ENCODE peak calls at places on chromosomes 1 and 21, in ten cellular contexts. One of them, this sample, is unnamed.

GRCh38 chr1:203630697-203631096 is 4.1 kb downstream of the ATP2B4 start:
- DNase-seq in iris pigment epithelial cell: no peak
- DNase-seq in GOT3: no peak
- DNase-seq in NCI-H345: no peak
- DNase-seq in tibial artery: no peak
- DNase-seq in fibroblast of villous mesenchyme: no peak
- DNase-seq in cardiac muscle cell: no peak
- DNase-seq in GM04504: no peak
- DNase-seq in GM12892: no peak
- DNase-seq in effector memory CD4-positive, alpha-beta T cell: no peak
- DNase-seq in this sample: no peak

GRCh38 chr1:170670751-170671628 is 7.1 kb downstream of the PRRX1 start:
- DNase-seq in fibroblast of villous mesenchyme: peak
- DNase-seq in GM12892: no peak
- DNase-seq in tibial artery: peak
- DNase-seq in GM04504: no peak
- DNase-seq in effector memory CD4-positive, alpha-beta T cell: no peak
- DNase-seq in NCI-H345: no peak
- DNase-seq in cardiac muscle cell: peak
- DNase-seq in iris pigment epithelial cell: peak
- DNase-seq in GOT3: no peak
- DNase-seq in this sample: peak

GRCh38 chr1:89804646-89805237 is 16.1 kb upstream of the LRRC8D start:
- DNase-seq in GM12892: peak
- DNase-seq in NCI-H345: peak
- DNase-seq in cardiac muscle cell: peak
- DNase-seq in GOT3: no peak
- DNase-seq in iris pigment epithelial cell: peak
- DNase-seq in fibroblast of villous mesenchyme: peak
- DNase-seq in tibial artery: peak
- DNase-seq in GM04504: peak
- DNase-seq in effector memory CD4-positive, alpha-beta T cell: peak
- DNase-seq in this sample: peak

GRCh38 chr1:204288061-204288588 is 71.6 kb downstream of the PLEKHA6 start:
- DNase-seq in GM04504: no peak
- DNase-seq in effector memory CD4-positive, alpha-beta T cell: no peak
- DNase-seq in GM12892: no peak
- DNase-seq in cardiac muscle cell: peak
- DNase-seq in fibroblast of villous mesenchyme: peak
- DNase-seq in GOT3: no peak
- DNase-seq in iris pigment epithelial cell: peak
- DNase-seq in NCI-H345: no peak
- DNase-seq in tibial artery: peak
- DNase-seq in this sample: peak

GRCh38 chr21:41605178-41605933 is 97.4 kb upstream of the TMPRSS2 start:
- DNase-seq in GM04504: no peak
- DNase-seq in GOT3: no peak
- DNase-seq in cardiac muscle cell: no peak
- DNase-seq in NCI-H345: peak
- DNase-seq in GM12892: no peak
- DNase-seq in iris pigment epithelial cell: no peak
- DNase-seq in fibroblast of villous mesenchyme: no peak
- DNase-seq in tibial artery: no peak
- DNase-seq in effector memory CD4-positive, alpha-beta T cell: no peak
- DNase-seq in this sample: no peak

GRCh38 chr1:112297536-112297935 is 98.5 kb upstream of the CTTNBP2NL start:
- DNase-seq in GOT3: no peak
- DNase-seq in fibroblast of villous mesenchyme: peak
- DNase-seq in iris pigment epithelial cell: peak
- DNase-seq in GM12892: no peak
- DNase-seq in NCI-H345: no peak
- DNase-seq in GM04504: no peak
- DNase-seq in effector memory CD4-positive, alpha-beta T cell: no peak
- DNase-seq in cardiac muscle cell: no peak
- DNase-seq in tibial artery: no peak
- DNase-seq in this sample: no peak

GRCh38 chr1:74650561-74650960 is 23.0 kb downstream of the ERICH3 start:
- DNase-seq in GOT3: no peak
- DNase-seq in tibial artery: no peak
- DNase-seq in NCI-H345: no peak
- DNase-seq in GM04504: no peak
- DNase-seq in cardiac muscle cell: no peak
- DNase-seq in effector memory CD4-positive, alpha-beta T cell: no peak
- DNase-seq in iris pigment epithelial cell: peak
- DNase-seq in GM12892: no peak
- DNase-seq in fibroblast of villous mesenchyme: peak
- DNase-seq in this sample: no peak

GRCh38 chr1:241770115-241770514 is 77.9 kb upstream of the EXO1 start:
- DNase-seq in effector memory CD4-positive, alpha-beta T cell: no peak
- DNase-seq in fibroblast of villous mesenchyme: no peak
- DNase-seq in iris pigment epithelial cell: no peak
- DNase-seq in GM12892: no peak
- DNase-seq in GOT3: no peak
- DNase-seq in tibial artery: no peak
- DNase-seq in cardiac muscle cell: peak
- DNase-seq in NCI-H345: no peak
- DNase-seq in GM04504: no peak
- DNase-seq in this sample: no peak

GRCh38 chr1:87131809-87132663 is 196.6 kb upstream of the LMO4 start:
- DNase-seq in NCI-H345: peak
- DNase-seq in GOT3: no peak
- DNase-seq in fibroblast of villous mesenchyme: peak
- DNase-seq in GM12892: peak
- DNase-seq in effector memory CD4-positive, alpha-beta T cell: peak
- DNase-seq in cardiac muscle cell: peak
- DNase-seq in tibial artery: peak
- DNase-seq in iris pigment epithelial cell: peak
- DNase-seq in GM04504: peak
- DNase-seq in this sample: peak

GRCh38 chr1:174433451-174433850 is 14.3 kb upstream of the GPR52 start:
- DNase-seq in GM04504: peak
- DNase-seq in iris pigment epithelial cell: peak
- DNase-seq in tibial artery: no peak
- DNase-seq in cardiac muscle cell: no peak
- DNase-seq in GOT3: no peak
- DNase-seq in NCI-H345: no peak
- DNase-seq in GM12892: no peak
- DNase-seq in fibroblast of villous mesenchyme: peak
- DNase-seq in effector memory CD4-positive, alpha-beta T cell: no peak
- DNase-seq in this sample: no peak

GRCh38 chr21:33686386-33686785 is 44.1 kb downstream of the ITSN1 start:
- DNase-seq in GM12892: no peak
- DNase-seq in GOT3: no peak
- DNase-seq in tibial artery: no peak
- DNase-seq in NCI-H345: no peak
- DNase-seq in fibroblast of villous mesenchyme: no peak
- DNase-seq in effector memory CD4-positive, alpha-beta T cell: no peak
- DNase-seq in cardiac muscle cell: no peak
- DNase-seq in iris pigment epithelial cell: no peak
- DNase-seq in GM04504: no peak
- DNase-seq in this sample: no peak

GRCh38 chr1:3504151-3504822 is 49.8 kb downstream of the ARHGEF16 start:
- DNase-seq in NCI-H345: no peak
- DNase-seq in effector memory CD4-positive, alpha-beta T cell: no peak
- DNase-seq in GM12892: no peak
- DNase-seq in iris pigment epithelial cell: peak
- DNase-seq in tibial artery: peak
- DNase-seq in fibroblast of villous mesenchyme: peak
- DNase-seq in cardiac muscle cell: no peak
- DNase-seq in GOT3: peak
- DNase-seq in GM04504: peak
- DNase-seq in this sample: no peak

GRCh38 chr1:186208405-186209129 is 166.5 kb downstream of the TPR start:
- DNase-seq in GOT3: no peak
- DNase-seq in tibial artery: no peak
- DNase-seq in fibroblast of villous mesenchyme: peak
- DNase-seq in iris pigment epithelial cell: peak
- DNase-seq in effector memory CD4-positive, alpha-beta T cell: no peak
- DNase-seq in GM04504: no peak
- DNase-seq in NCI-H345: no peak
- DNase-seq in cardiac muscle cell: no peak
- DNase-seq in GM12892: no peak
- DNase-seq in this sample: no peak

GRCh38 chr1:117930173-117930447 is 571 bp downstream of the WDR3 start:
- DNase-seq in GOT3: no peak
- DNase-seq in GM04504: no peak
- DNase-seq in tibial artery: no peak
- DNase-seq in effector memory CD4-positive, alpha-beta T cell: no peak
- DNase-seq in cardiac muscle cell: no peak
- DNase-seq in iris pigment epithelial cell: no peak
- DNase-seq in fibroblast of villous mesenchyme: peak
- DNase-seq in GM12892: no peak
- DNase-seq in NCI-H345: no peak
- DNase-seq in this sample: no peak

GRCh38 chr21:36199021-36199420 is 42.4 kb downstream of the DOP1B start:
- DNase-seq in fibroblast of villous mesenchyme: no peak
- DNase-seq in NCI-H345: no peak
- DNase-seq in iris pigment epithelial cell: no peak
- DNase-seq in GM12892: no peak
- DNase-seq in cardiac muscle cell: peak
- DNase-seq in tibial artery: no peak
- DNase-seq in effector memory CD4-positive, alpha-beta T cell: no peak
- DNase-seq in GM04504: no peak
- DNase-seq in GOT3: no peak
- DNase-seq in this sample: no peak

GRCh38 chr1:87941292-87941946 is 612.7 kb downstream of the LMO4 start:
- DNase-seq in NCI-H345: no peak
- DNase-seq in GM12892: no peak
- DNase-seq in GOT3: no peak
- DNase-seq in effector memory CD4-positive, alpha-beta T cell: no peak
- DNase-seq in iris pigment epithelial cell: no peak
- DNase-seq in GM04504: no peak
- DNase-seq in fibroblast of villous mesenchyme: no peak
- DNase-seq in cardiac muscle cell: no peak
- DNase-seq in tibial artery: no peak
- DNase-seq in this sample: no peak

GRCh38 chr1:48309564-48310082 is 87.1 kb downstream of the SLC5A9 start:
- DNase-seq in tibial artery: no peak
- DNase-seq in effector memory CD4-positive, alpha-beta T cell: no peak
- DNase-seq in iris pigment epithelial cell: no peak
- DNase-seq in GOT3: no peak
- DNase-seq in cardiac muscle cell: no peak
- DNase-seq in GM12892: no peak
- DNase-seq in NCI-H345: no peak
- DNase-seq in fibroblast of villous mesenchyme: no peak
- DNase-seq in GM04504: no peak
- DNase-seq in this sample: no peak

GRCh38 chr1:206589206-206589605 is 23.1 kb downstream of the EIF2D start:
- DNase-seq in GOT3: no peak
- DNase-seq in iris pigment epithelial cell: peak
- DNase-seq in NCI-H345: no peak
- DNase-seq in effector memory CD4-positive, alpha-beta T cell: no peak
- DNase-seq in cardiac muscle cell: no peak
- DNase-seq in fibroblast of villous mesenchyme: peak
- DNase-seq in GM04504: peak
- DNase-seq in tibial artery: no peak
- DNase-seq in GM12892: no peak
- DNase-seq in this sample: no peak

GRCh38 chr1:86416343-86416742 is 7.6 kb upstream of the CLCA2 start:
- DNase-seq in GOT3: no peak
- DNase-seq in GM04504: no peak
- DNase-seq in effector memory CD4-positive, alpha-beta T cell: no peak
- DNase-seq in iris pigment epithelial cell: no peak
- DNase-seq in fibroblast of villous mesenchyme: no peak
- DNase-seq in GM12892: no peak
- DNase-seq in NCI-H345: peak
- DNase-seq in tibial artery: no peak
- DNase-seq in cardiac muscle cell: no peak
- DNase-seq in this sample: no peak

GRCh38 chr1:228082260-228082974 is at the start of gene ARF1:
- DNase-seq in effector memory CD4-positive, alpha-beta T cell: peak
- DNase-seq in GOT3: peak
- DNase-seq in NCI-H345: peak
- DNase-seq in tibial artery: peak
- DNase-seq in GM04504: peak
- DNase-seq in GM12892: peak
- DNase-seq in cardiac muscle cell: peak
- DNase-seq in iris pigment epithelial cell: peak
- DNase-seq in fibroblast of villous mesenchyme: peak
- DNase-seq in this sample: peak

GRCh38 chr1:10474613-10475507 is at the start of gene PEX14:
- DNase-seq in GM12892: peak
- DNase-seq in effector memory CD4-positive, alpha-beta T cell: peak
- DNase-seq in cardiac muscle cell: peak
- DNase-seq in NCI-H345: peak
- DNase-seq in GM04504: peak
- DNase-seq in tibial artery: peak
- DNase-seq in iris pigment epithelial cell: peak
- DNase-seq in fibroblast of villous mesenchyme: peak
- DNase-seq in GOT3: peak
- DNase-seq in this sample: peak

GRCh38 chr1:98059616-98060015 is 138.8 kb upstream of the DPYD start:
- DNase-seq in iris pigment epithelial cell: peak
- DNase-seq in fibroblast of villous mesenchyme: no peak
- DNase-seq in NCI-H345: no peak
- DNase-seq in GOT3: no peak
- DNase-seq in GM04504: no peak
- DNase-seq in GM12892: no peak
- DNase-seq in effector memory CD4-positive, alpha-beta T cell: no peak
- DNase-seq in tibial artery: no peak
- DNase-seq in cardiac muscle cell: no peak
- DNase-seq in this sample: no peak

GRCh38 chr1:42913426-42914091 is 45.1 kb downstream of the SLC2A1 start:
- DNase-seq in effector memory CD4-positive, alpha-beta T cell: peak
- DNase-seq in GM04504: peak
- DNase-seq in fibroblast of villous mesenchyme: peak
- DNase-seq in GM12892: no peak
- DNase-seq in NCI-H345: peak
- DNase-seq in GOT3: peak
- DNase-seq in tibial artery: no peak
- DNase-seq in cardiac muscle cell: peak
- DNase-seq in iris pigment epithelial cell: peak
- DNase-seq in this sample: peak

GRCh38 chr21:16838330-16838729 is 674.5 kb upstream of the CXADR start:
- DNase-seq in NCI-H345: no peak
- DNase-seq in iris pigment epithelial cell: no peak
- DNase-seq in GM12892: no peak
- DNase-seq in tibial artery: no peak
- DNase-seq in GM04504: no peak
- DNase-seq in effector memory CD4-positive, alpha-beta T cell: no peak
- DNase-seq in GOT3: no peak
- DNase-seq in cardiac muscle cell: no peak
- DNase-seq in fibroblast of villous mesenchyme: no peak
- DNase-seq in this sample: no peak

GRCh38 chr1:180070286-180070685 is 84.4 kb upstream of the QSOX1 start:
- DNase-seq in GM04504: no peak
- DNase-seq in fibroblast of villous mesenchyme: no peak
- DNase-seq in cardiac muscle cell: no peak
- DNase-seq in effector memory CD4-positive, alpha-beta T cell: no peak
- DNase-seq in NCI-H345: no peak
- DNase-seq in iris pigment epithelial cell: no peak
- DNase-seq in tibial artery: no peak
- DNase-seq in GM12892: no peak
- DNase-seq in GOT3: no peak
- DNase-seq in this sample: no peak

GRCh38 chr1:16043950-16044349 is 368 bp downstream of the CLCNKB start:
- DNase-seq in iris pigment epithelial cell: no peak
- DNase-seq in NCI-H345: no peak
- DNase-seq in GM04504: no peak
- DNase-seq in GM12892: no peak
- DNase-seq in effector memory CD4-positive, alpha-beta T cell: no peak
- DNase-seq in fibroblast of villous mesenchyme: no peak
- DNase-seq in GOT3: no peak
- DNase-seq in cardiac muscle cell: no peak
- DNase-seq in tibial artery: no peak
- DNase-seq in this sample: no peak

GRCh38 chr1:242245255-242245654 is 246.4 kb upstream of the MAP1LC3C start:
- DNase-seq in iris pigment epithelial cell: no peak
- DNase-seq in effector memory CD4-positive, alpha-beta T cell: no peak
- DNase-seq in GOT3: no peak
- DNase-seq in GM12892: no peak
- DNase-seq in GM04504: no peak
- DNase-seq in tibial artery: no peak
- DNase-seq in NCI-H345: no peak
- DNase-seq in cardiac muscle cell: no peak
- DNase-seq in fibroblast of villous mesenchyme: no peak
- DNase-seq in this sample: no peak

GRCh38 chr1:244614113-244614836 is 38.7 kb upstream of the DESI2 start:
- DNase-seq in cardiac muscle cell: no peak
- DNase-seq in GM04504: no peak
- DNase-seq in fibroblast of villous mesenchyme: no peak
- DNase-seq in iris pigment epithelial cell: no peak
- DNase-seq in GM12892: no peak
- DNase-seq in effector memory CD4-positive, alpha-beta T cell: no peak
- DNase-seq in tibial artery: no peak
- DNase-seq in GOT3: no peak
- DNase-seq in NCI-H345: no peak
- DNase-seq in this sample: no peak

This sample was measured in erythroblast.